ENCODE peak calls at places on chromosome 2, in four cellular contexts. L is GM06990; S is T-helper 2 cell; W is activated naive CD4-positive, alpha-beta T cell treated with anti-CD3 and anti-CD28 coated beads for 36 hours. M is an unnamed sample.

GRCh38 chr2:8794923-8795825 is 42.2 kb downstream of the KIDINS220 start:
- DNase-seq in L (no peak), S (no peak), W (no peak), M (no peak)

GRCh38 chr2:61151434-61151833 is 10.6 kb upstream of the C2orf74 start:
- DNase-seq in L (no peak), S (no peak), W (no peak), M (no peak)

GRCh38 chr2:172148246-172148645 is 45.5 kb upstream of the DLX2 start:
- DNase-seq in L (no peak), S (no peak), W (no peak), M (no peak)

GRCh38 chr2:234107861-234108260 is 57.4 kb downstream of the SPP2 start:
- DNase-seq in L (no peak), S (no peak), W (no peak), M (no peak)

GRCh38 chr2:52387937-52388590 is 1356.1 kb upstream of the NRXN1 start:
- DNase-seq in L (no peak), S (no peak), W (no peak), M (no peak)

GRCh38 chr2:161722547-161723503 is 98.6 kb downstream of the SLC4A10 start:
- DNase-seq in L (no peak), S (no peak), W (no peak), M (no peak)

GRCh38 chr2:160281213-160281612 is 81.1 kb upstream of the ITGB6 start:
- DNase-seq in L (no peak), S (no peak), W (no peak), M (no peak)

GRCh38 chr2:38661306-38661705 is 4.6 kb upstream of the GALM start:
- DNase-seq in L (no peak), S (no peak), W (no peak), M (no peak)

GRCh38 chr2:22890142-22890541 is 494.8 kb upstream of the KLHL29 start:
- DNase-seq in L (no peak), S (no peak), W (no peak), M (no peak)

GRCh38 chr2:172968061-172968469 is 107.6 kb upstream of the MAP3K20 start:
- DNase-seq in L (no peak), S (no peak), W (no peak), M (no peak)

GRCh38 chr2:241858206-241859016 is at the start of gene PDCD1:
- DNase-seq in L (peak; percentile 77), S (peak; percentile 50), W (peak; percentile 86), M (no peak)

GRCh38 chr2:173815778-173816177 is 149.4 kb downstream of the SP3 start:
- DNase-seq in L (no peak), S (no peak), W (no peak), M (no peak)